ENCODE peak calls at places on chromosomes 11 and 22, in eight cellular contexts. D is H1, T is BE2C, M is sigmoid colon, V is HFF-Myc, E is thoracic aorta, X is vagina, F is mucosa of descending colon. J is an unnamed sample.

GRCh38 chr11:68014157-68014965 is 4.2 kb downstream of the ALDH3B1 start:
- DNase-seq in D (no peak), T (no peak), M (peak; percentile 86), V (no peak), E (no peak), X (no peak), F (peak; percentile 75), J (no peak)

GRCh38 chr11:39458481-39458880 is 2001.0 kb downstream of the LRRC4C start:
- DNase-seq in D (no peak), T (no peak), M (no peak), V (no peak), E (no peak), X (no peak), F (no peak), J (no peak)

GRCh38 chr22:46089426-46090041 is 60.8 kb upstream of the PPARA start:
- DNase-seq in D (no peak), T (peak; percentile 40), M (peak; percentile 68), V (no peak), E (no peak), X (no peak), F (no peak), J (no peak)

GRCh38 chr11:105611414-105611813 is 1.5 kb downstream of the GRIA4 start:
- DNase-seq in D (no peak), T (no peak), M (no peak), V (no peak), E (no peak), X (no peak), F (no peak), J (no peak)

GRCh38 chr11:115659061-115659963 is 155.1 kb upstream of the CADM1 start:
- DNase-seq in D (no peak), T (no peak), M (no peak), V (no peak), E (no peak), X (no peak), F (no peak), J (peak; percentile 39)

GRCh38 chr22:37636186-37636948 is 3.1 kb upstream of the SH3BP1 start:
- DNase-seq in D (no peak), T (no peak), M (no peak), V (peak; percentile 96), E (no peak), X (no peak), F (no peak), J (no peak)

GRCh38 chr11:105219670-105220069 is 80.1 kb upstream of the CARD18 start:
- DNase-seq in D (no peak), T (no peak), M (no peak), V (no peak), E (no peak), X (no peak), F (no peak), J (no peak)

GRCh38 chr11:118656563-118657165 is 22.8 kb downstream of the TREH start:
- DNase-seq in D (no peak), T (no peak), M (no peak), V (no peak), E (no peak), X (no peak), F (no peak), J (no peak)

GRCh38 chr22:41830174-41830573 is 2.7 kb upstream of the SREBF2 start:
- DNase-seq in D (no peak), T (no peak), M (no peak), V (no peak), E (no peak), X (no peak), F (no peak), J (no peak)

GRCh38 chr11:86617502-86617901 is 54.9 kb downstream of the ME3 start:
- DNase-seq in D (no peak), T (no peak), M (no peak), V (no peak), E (no peak), X (no peak), F (no peak), J (no peak)

GRCh38 chr22:27223317-27224177 is 566.2 kb downstream of the MIAT start:
- DNase-seq in D (no peak), T (no peak), M (no peak), V (peak; percentile 67), E (no peak), X (no peak), F (no peak), J (no peak)

GRCh38 chr11:94897330-94897768 is 76.0 kb downstream of the CWC15 start:
- DNase-seq in D (no peak), T (peak; percentile 60), M (peak; percentile 76), V (peak; percentile 32), E (no peak), X (no peak), F (peak; percentile 65), J (no peak)

GRCh38 chr22:26579331-26579886 is 10.5 kb downstream of the TPST2 start:
- DNase-seq in D (no peak), T (no peak), M (no peak), V (no peak), E (no peak), X (no peak), F (peak; percentile 38), J (no peak)

GRCh38 chr11:62953811-62954210 is 31.0 kb downstream of the SLC22A6 start:
- DNase-seq in D (no peak), T (no peak), M (no peak), V (no peak), E (no peak), X (no peak), F (no peak), J (no peak)

GRCh38 chr11:128465946-128466688 is 121.2 kb downstream of the ETS1 start:
- DNase-seq in D (no peak), T (no peak), M (no peak), V (no peak), E (no peak), X (no peak), F (no peak), J (no peak)

GRCh38 chr11:68267881-68268240 is 3.9 kb downstream of the C11orf24 start:
- DNase-seq in D (no peak), T (no peak), M (no peak), V (no peak), E (no peak), X (peak; percentile 52), F (no peak), J (no peak)

GRCh38 chr11:68827733-68828132 is 14.0 kb downstream of the CPT1A start:
- DNase-seq in D (no peak), T (no peak), M (no peak), V (no peak), E (no peak), X (no peak), F (no peak), J (no peak)

GRCh38 chr11:60389279-60389910 is 6.9 kb upstream of the MS4A14 start:
- DNase-seq in D (no peak), T (no peak), M (no peak), V (no peak), E (no peak), X (no peak), F (no peak), J (no peak)

GRCh38 chr11:72217856-72218745 is 1.5 kb downstream of the FOLR2 start:
- DNase-seq in D (no peak), T (no peak), M (no peak), V (no peak), E (no peak), X (peak; percentile 77), F (no peak), J (peak; percentile 17)

GRCh38 chr11:69167916-69168691 is 12.4 kb downstream of the SMIM38 start:
- DNase-seq in D (no peak), T (no peak), M (no peak), V (no peak), E (no peak), X (no peak), F (no peak), J (no peak)

GRCh38 chr11:6771926-6772898 is at the start of gene OR2AG2:
- DNase-seq in D (no peak), T (no peak), M (no peak), V (no peak), E (no peak), X (no peak), F (peak; percentile 13), J (no peak)

GRCh38 chr22:39995346-39996252 is 845 bp downstream of the FAM83F start:
- DNase-seq in D (no peak), T (no peak), M (no peak), V (no peak), E (no peak), X (no peak), F (peak; percentile 35), J (no peak)

GRCh38 chr11:92061648-92062047 is 163.0 kb upstream of the FAT3 start:
- DNase-seq in D (no peak), T (no peak), M (no peak), V (no peak), E (no peak), X (no peak), F (no peak), J (no peak)

GRCh38 chr11:92057849-92058442 is 166.7 kb upstream of the FAT3 start:
- DNase-seq in D (no peak), T (no peak), M (no peak), V (no peak), E (no peak), X (no peak), F (no peak), J (no peak)
- TF ChIP-seq CTCF in D (no peak), T (no peak), M (no peak), V (no peak), E (no peak), X (no peak), F (no peak), J (no peak)

GRCh38 chr11:15016200-15016599 is 44.0 kb upstream of the CALCA start:
- DNase-seq in D (no peak), T (no peak), M (no peak), V (no peak), E (no peak), X (no peak), F (no peak), J (no peak)
- TF ChIP-seq CTCF in D (no peak), T (no peak), M (no peak), V (no peak), E (no peak), X (no peak), F (no peak), J (no peak)

GRCh38 chr11:102109896-102110760 is at the start of gene YAP1:
- DNase-seq in D (peak; percentile 57), T (peak; percentile 70), M (peak; percentile 94), V (peak; percentile 58), E (peak; percentile 31), X (no peak), F (peak; percentile 90), J (peak; percentile 82)

GRCh38 chr11:102110761-102111010 is 439 bp downstream of the YAP1 start:
- DNase-seq in D (no peak), T (peak; percentile 9), M (no peak), V (no peak), E (no peak), X (no peak), F (no peak), J (no peak)

GRCh38 chr11:102112654-102112926 is 2.3 kb downstream of the YAP1 start:
- DNase-seq in D (no peak), T (no peak), M (no peak), V (no peak), E (no peak), X (no peak), F (no peak), J (no peak)

GRCh38 chr11:102111787-102112653 is 1.8 kb downstream of the YAP1 start:
- DNase-seq in D (peak; percentile 7), T (no peak), M (peak; percentile 73), V (peak; percentile 85), E (peak; percentile 9), X (no peak), F (peak; percentile 62), J (no peak)

GRCh38 chr11:102111011-102111786 is 952 bp downstream of the YAP1 start:
- DNase-seq in D (peak; percentile 79), T (peak; percentile 8), M (peak; percentile 89), V (no peak), E (peak; percentile 30), X (no peak), F (peak; percentile 73), J (peak; percentile 93)
- TF ChIP-seq CTCF in D (no peak), T (no peak), M (no peak), V (no peak), E (no peak), X (no peak), F (no peak), J (no peak)

GRCh38 chr22:33653525-33654063 is 266.7 kb downstream of the LARGE1 start:
- DNase-seq in D (no peak), T (no peak), M (no peak), V (no peak), E (no peak), X (no peak), F (no peak), J (no peak)
- TF ChIP-seq CTCF in D (peak; percentile 49), T (no peak), M (no peak), V (no peak), E (no peak), X (no peak), F (no peak), J (no peak)

J was measured in mesothelial cell of epicardium.